ENCODE peak calls at places on chromosomes 4 and X, in five cellular contexts. N is MCF 10A, E is adipocyte, P is progenitor cell of endocrine pancreas, H is EL. V is an unnamed sample.

GRCh38 chr4:125243835-125244397 is 70.8 kb upstream of the FAT4 start:
- DNase-seq in N (no peak), E (peak; percentile 34), P (no peak), H (peak; percentile 10), V (no peak)

GRCh38 chr4:150462743-150463142 is 119.2 kb upstream of the MAB21L2 start:
- DNase-seq in N (peak; percentile 0), E (peak; percentile 55), P (no peak), H (peak; percentile 1), V (no peak)

GRCh38 chr4:185534850-185535761 is at the start of gene PDLIM3:
- DNase-seq in N (no peak), E (peak; percentile 80), P (peak; percentile 55), H (peak; percentile 32), V (no peak)

GRCh38 chr4:40176602-40177001 is 20.2 kb upstream of the RHOH start:
- DNase-seq in N (no peak), E (no peak), P (no peak), H (peak; percentile 8), V (no peak)

GRCh38 chr4:174138616-174139015 is 144.9 kb downstream of the FBXO8 start:
- DNase-seq in N (no peak), E (no peak), P (no peak), H (no peak), V (no peak)

GRCh38 chr4:64780664-64781063 is 371.4 kb upstream of the TECRL start:
- DNase-seq in N (peak; percentile 16), E (no peak), P (no peak), H (no peak), V (no peak)

GRCh38 chrX:96688789-96689188 is 4.1 kb downstream of the DIAPH2 start:
- DNase-seq in N (no peak), E (no peak), P (no peak), H (no peak), V (no peak)

GRCh38 chrX:152904151-152905080 is 6.5 kb downstream of the ZNF185 start:
- DNase-seq in N (peak; percentile 60), E (peak; percentile 68), P (peak; percentile 34), H (peak; percentile 69), V (no peak)

GRCh38 chr4:188993871-188994270 is 854.6 kb downstream of the TRIML1 start:
- DNase-seq in N (no peak), E (no peak), P (no peak), H (no peak), V (no peak)

GRCh38 chr4:26839534-26839951 is 21.1 kb upstream of the STIM2 start:
- DNase-seq in N (peak; percentile 86), E (peak; percentile 41), P (no peak), H (peak; percentile 57), V (no peak)

GRCh38 chrX:46759645-46759974 is 692 bp upstream of the SLC9A7 start:
- DNase-seq in N (no peak), E (no peak), P (no peak), H (peak; percentile 48), V (no peak)

GRCh38 chr4:15691346-15692140 is 9.9 kb downstream of the FAM200B start:
- DNase-seq in N (peak; percentile 53), E (peak; percentile 36), P (no peak), H (peak; percentile 90), V (no peak)

GRCh38 chrX:39848243-39848642 is 249.5 kb downstream of the BCOR start:
- DNase-seq in N (peak; percentile 58), E (no peak), P (no peak), H (no peak), V (no peak)

GRCh38 chr4:138222041-138222440 is 20.1 kb downstream of the SLC7A11 start:
- DNase-seq in N (peak; percentile 76), E (peak; percentile 83), P (no peak), H (peak; percentile 92), V (no peak)

GRCh38 chrX:155966876-155967275 is 30.6 kb upstream of the IL9R start:
- DNase-seq in N (peak; percentile 26), E (peak; percentile 58), P (no peak), H (peak; percentile 39), V (no peak)